ENCODE peak calls at places on chromosomes 4 and X, in eight cellular contexts. I, G, S, D, F, E, R and A are unnamed samples. For H3K27me3 and H3K4me1, the result is how much of the 10 kb centered on the place peaks cover.

GRCh38 chrX:153763989-153764755 is at the start of gene PLXNB3:
- DNase-seq in D (peak), I (peak), R (peak), E (peak), S (peak), G (peak), F (peak), A (peak)

GRCh38 chr4:173264245-173264959 is 69.8 kb downstream of the HMGB2 start:
- DNase-seq in D (no peak), G (no peak), F (peak), R (peak), I (no peak), S (peak), E (no peak), A (peak)

GRCh38 chr4:158159054-158159717 is 13.6 kb downstream of the GASK1B start:
- DNase-seq in E (no peak), G (no peak), R (peak), D (no peak), S (no peak), F (no peak), I (no peak), A (no peak)

GRCh38 chrX:150777328-150777992 is 84.3 kb downstream of the MTMR1 start:
- DNase-seq in I (no peak), G (no peak), E (no peak), F (no peak), D (no peak), S (no peak), R (no peak), A (no peak)

GRCh38 chrX:83509246-83509801 is 1.2 kb downstream of the POU3F4 start:
- DNase-seq in D (no peak), G (no peak), S (no peak), F (no peak), R (no peak), E (no peak), I (no peak), A (no peak)

GRCh38 chrX:124435616-124436015 is 89.3 kb downstream of the SH2D1A start:
- DNase-seq in I (no peak), E (no peak), S (no peak), R (no peak), F (no peak), G (no peak), D (no peak), A (no peak)

GRCh38 chrX:146241902-146242301 is 424.3 kb downstream of the SLITRK2 start:
- DNase-seq in S (no peak), F (no peak), I (no peak), G (no peak), E (no peak), D (no peak), R (no peak), A (no peak)

GRCh38 chrX:14362731-14363130 is 166.6 kb upstream of the GLRA2 start:
- DNase-seq in I (no peak), R (peak), G (no peak), S (no peak), F (no peak), E (no peak), D (no peak), A (no peak)

GRCh38 chr4:145709843-145710242 is 29.9 kb downstream of the C4orf51 start:
- DNase-seq in G (no peak), R (peak), E (no peak), I (no peak), D (no peak), F (no peak), S (no peak), A (no peak)

GRCh38 chr4:3485011-3485881 is 22.1 kb downstream of the DOK7 start:
- DNase-seq in G (no peak), S (no peak), I (no peak), D (no peak), R (no peak), F (no peak), E (peak), A (no peak)
- H3K27me3 ChIP-seq in G (under half), S (under half), I (under half), D (under half), R (under half), F (under half), E (under half), A (under half)

DNA sequence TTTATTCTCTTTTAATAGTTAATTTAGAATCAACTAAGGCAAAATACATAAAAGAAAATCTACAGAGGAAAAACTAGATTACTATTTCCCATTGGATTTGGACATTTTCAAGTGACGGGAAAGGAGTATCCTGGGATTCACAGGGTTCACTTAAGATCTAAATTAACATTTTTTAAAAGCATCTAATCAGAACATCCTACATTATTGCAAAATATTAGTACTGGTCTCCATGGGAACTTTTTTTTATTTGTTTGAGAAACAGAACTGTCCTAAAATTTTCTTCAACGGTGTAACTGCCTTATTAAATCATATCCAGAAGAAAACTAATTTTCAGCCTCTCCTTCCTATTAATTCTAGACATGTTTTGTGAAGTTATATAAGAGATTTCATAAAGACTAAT is 69.7 kb downstream of the METTL14 start:
- DNase-seq in F (no peak), I (no peak), S (no peak), R (no peak), G (no peak), E (no peak), D (no peak), A (no peak)
- H3K4me1 ChIP-seq in F (under half), I (under half), S (under half), R (under half), G (under half), E (under half), D (under half), A (under half)

DNA sequence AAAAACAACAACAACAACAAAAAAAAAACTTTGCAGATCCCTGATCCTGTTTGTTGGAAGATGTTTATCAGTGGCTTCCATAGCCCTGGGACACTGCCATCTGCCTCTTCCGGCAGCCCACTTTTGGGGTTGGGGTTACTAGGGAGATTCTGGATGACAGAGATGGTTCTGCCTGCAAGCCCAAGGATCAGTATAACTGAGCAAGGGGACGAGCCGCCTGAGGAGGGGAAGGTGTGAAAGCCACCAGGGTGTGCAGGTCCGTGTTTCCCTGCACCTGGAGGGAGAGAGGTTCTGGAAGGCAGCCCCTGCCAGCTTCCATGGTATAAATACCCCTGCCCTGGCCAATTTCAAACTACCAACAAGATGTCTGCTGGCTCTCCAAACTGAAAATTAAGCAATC is 41.5 kb downstream of the PPP2R2C start:
- DNase-seq in D (no peak), G (no peak), E (no peak), S (no peak), F (no peak), R (no peak), I (no peak), A (no peak)
- H3K27me3 ChIP-seq in D (under half), G (under half), E (under half), S (under half), F (under half), R (under half), I (under half), A (under half)

GRCh38 chr4:111070390-111070789 is 447.5 kb upstream of the PITX2 start:
- DNase-seq in I (no peak), E (no peak), R (no peak), G (no peak), S (no peak), F (no peak), D (no peak), A (no peak)

DNA sequence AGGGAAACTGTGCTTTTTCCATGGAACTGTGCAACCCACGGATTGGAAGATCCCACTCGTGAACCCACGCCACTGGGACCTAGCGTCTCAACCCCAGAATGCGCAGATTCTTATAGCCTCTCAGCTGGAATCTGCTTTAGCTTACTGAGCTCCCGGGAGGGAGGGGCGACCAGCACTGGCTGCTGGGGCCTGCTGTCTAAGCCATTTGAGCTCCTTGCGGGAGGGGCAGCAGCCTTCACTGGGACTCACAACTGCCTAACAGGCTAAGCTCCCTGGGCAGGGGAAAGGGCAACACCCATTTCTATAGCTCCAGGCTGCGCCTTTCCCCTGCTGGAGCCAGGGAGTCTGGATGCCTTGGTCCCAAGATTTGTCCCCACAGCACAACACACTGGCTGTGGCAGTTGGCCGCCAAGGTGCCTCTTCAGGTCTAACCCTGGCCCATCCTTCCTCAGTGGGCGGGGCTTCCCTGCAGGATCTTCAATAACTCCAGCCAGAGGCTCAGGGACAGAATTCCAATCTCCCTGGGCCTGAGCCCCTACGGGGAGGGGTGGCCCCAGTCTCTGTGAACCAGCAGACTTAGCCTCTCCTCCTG is 451.7 kb upstream of the PITX2 start:
- DNase-seq in D (peak), E (no peak), G (no peak), I (no peak), F (no peak), R (no peak), S (no peak), A (no peak)
- H3K4me1 ChIP-seq in D (under half), E (under half), G (under half), I (under half), F (under half), R (under half), S (under half), A (under half)

DNA sequence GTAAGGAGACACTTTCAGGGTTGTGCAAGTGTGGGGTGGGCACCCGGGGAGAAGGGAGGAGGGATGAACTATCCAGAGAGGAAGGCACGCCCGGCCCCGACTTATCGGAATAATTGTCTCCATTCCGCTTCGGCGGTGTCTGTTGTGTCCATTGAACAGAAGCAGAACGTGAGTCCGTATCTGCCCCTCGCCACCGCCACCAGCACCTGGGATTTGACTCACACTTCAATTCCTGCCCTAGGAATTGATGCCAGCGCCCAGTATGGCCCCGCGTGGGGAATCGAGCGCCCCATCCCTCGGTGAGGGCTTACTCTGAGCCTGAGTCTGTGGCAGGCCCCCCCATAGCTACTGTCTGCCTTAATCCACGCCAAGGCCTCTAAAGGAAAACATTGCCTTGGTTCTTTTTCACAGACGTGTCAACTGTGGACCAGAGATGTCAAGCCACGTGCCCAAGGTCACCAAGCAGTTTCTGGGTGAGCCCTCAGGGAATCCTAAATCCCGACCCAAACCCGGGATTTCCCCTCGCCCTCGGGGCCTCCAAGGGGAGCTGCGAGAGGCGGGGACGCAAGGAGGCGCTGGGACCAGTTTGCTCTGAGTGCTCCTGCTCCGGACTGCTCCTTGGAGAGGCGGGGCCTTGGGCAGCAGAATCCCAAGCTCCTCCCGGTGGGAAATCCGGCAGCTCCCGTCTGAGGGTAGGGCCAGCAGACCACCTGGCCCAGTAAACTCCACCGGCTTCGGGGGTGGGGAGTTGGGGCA is 12.9 kb downstream of the MSX1 start:
- DNase-seq in R (no peak), S (no peak), E (no peak), I (no peak), G (no peak), D (peak), F (peak), A (no peak)
- H3K27me3 ChIP-seq in R (half or more), S (half or more), E (under half), I (under half), G (under half), D (half or more), F (half or more), A (under half)